ENCODE peak calls at places on chromosomes 3 and 15, in four cellular contexts. C is T-helper 9 cell, W is Karpas-422, R is fibroblast of mammary gland. H is an unnamed sample.

GRCh38 chr3:100776736-100777135 is 67.4 kb downstream of the TFG start:
- DNase-seq in W (peak), R (peak), C (no peak), H (no peak)

GRCh38 chr3:62601238-62601856 is 228.0 kb upstream of the FEZF2 start:
- DNase-seq in C (no peak), R (peak), W (no peak), H (peak)

GRCh38 chr15:89413877-89414276 is 79.3 kb upstream of the POLG start:
- DNase-seq in W (no peak), R (no peak), C (no peak), H (no peak)

GRCh38 chr3:144344925-144345548 is 373.4 kb downstream of the DIPK2A start:
- DNase-seq in W (no peak), C (no peak), R (no peak), H (no peak)

GRCh38 chr3:13530241-13531009 is 18.5 kb upstream of the FBLN2 start:
- DNase-seq in R (no peak), C (no peak), W (no peak), H (no peak)

GRCh38 chr15:61327019-61327631 is 98.0 kb upstream of the RORA start:
- DNase-seq in R (peak), W (no peak), C (no peak), H (no peak)

GRCh38 chr3:155069729-155070128 is 10.4 kb upstream of the MME start:
- DNase-seq in R (peak), W (peak), C (no peak), H (peak)

GRCh38 chr3:127775398-127776109 is 46.8 kb downstream of the MGLL start:
- DNase-seq in C (no peak), R (peak), W (no peak), H (peak)

GRCh38 chr15:42736178-42736792 is 643 bp downstream of the CDAN1 start:
- DNase-seq in R (peak), C (no peak), W (peak), H (no peak)

GRCh38 chr3:153910387-153910786 is 210.8 kb upstream of the ARHGEF26 start:
- DNase-seq in C (no peak), W (no peak), R (no peak), H (no peak)

GRCh38 chr15:72562878-72563277 is 88.7 kb downstream of the ARIH1 start:
- DNase-seq in R (peak), C (no peak), W (no peak), H (no peak)

GRCh38 chr3:37646865-37647264 is 214.8 kb upstream of the CTDSPL start:
- DNase-seq in R (peak), C (no peak), W (no peak), H (no peak)

GRCh38 chr15:39154776-39155175 is 426.1 kb upstream of the THBS1 start:
- DNase-seq in R (no peak), W (no peak), C (no peak), H (no peak)

GRCh38 chr15:98547255-98547654 is 101.1 kb upstream of the IGF1R start:
- DNase-seq in W (no peak), C (no peak), R (no peak), H (no peak)

GRCh38 chr3:124117486-124117885 is 125.6 kb upstream of the ROPN1 start:
- DNase-seq in W (no peak), C (no peak), R (peak), H (peak)

GRCh38 chr3:167732313-167733065 is 2.2 kb downstream of the PDCD10 start:
- DNase-seq in C (no peak), R (peak), W (no peak), H (no peak)

GRCh38 chr15:51727141-51727897 is 10.1 kb downstream of the LYSMD2 start:
- DNase-seq in R (peak), W (peak), C (no peak), H (no peak)

GRCh38 chr15:99155961-99156443 is 51.1 kb downstream of the SYNM start:
- DNase-seq in C (no peak), R (peak), W (no peak), H (peak)

H was measured in A172.